ENCODE peak calls at places on chromosomes 5 and 9, in eight cellular contexts. One of them, this sample, is unnamed.

GRCh38 chr5:15618938-15619337 is 119.0 kb downstream of the FBXL7 start:
- DNase-seq in endodermal cell: no peak
- DNase-seq in GM06990: no peak
- DNase-seq in tibial artery: no peak
- DNase-seq in T1000: no peak
- DNase-seq in central memory CD4-positive, alpha-beta T cell: no peak
- DNase-seq in stomach: no peak
- DNase-seq in PC-3: no peak
- DNase-seq in this sample: no peak

GRCh38 chr9:120391691-120392090 is 188.3 kb downstream of the CDK5RAP2 start:
- DNase-seq in endodermal cell: peak; percentile 20
- DNase-seq in GM06990: no peak
- DNase-seq in tibial artery: no peak
- DNase-seq in T1000: no peak
- DNase-seq in central memory CD4-positive, alpha-beta T cell: no peak
- DNase-seq in stomach: no peak
- DNase-seq in PC-3: no peak
- DNase-seq in this sample: no peak

GRCh38 chr9:107789001-107789710 is 299.6 kb upstream of the KLF4 start:
- DNase-seq in endodermal cell: no peak
- DNase-seq in GM06990: no peak
- DNase-seq in tibial artery: no peak
- DNase-seq in T1000: no peak
- DNase-seq in central memory CD4-positive, alpha-beta T cell: no peak
- DNase-seq in stomach: no peak
- DNase-seq in PC-3: no peak
- DNase-seq in this sample: no peak

GRCh38 chr9:118578467-118578866 is 790.8 kb downstream of the BRINP1 start:
- DNase-seq in endodermal cell: no peak
- DNase-seq in GM06990: no peak
- DNase-seq in tibial artery: no peak
- DNase-seq in T1000: no peak
- DNase-seq in central memory CD4-positive, alpha-beta T cell: no peak
- DNase-seq in stomach: no peak
- DNase-seq in PC-3: peak; percentile 1
- DNase-seq in this sample: no peak

GRCh38 chr9:126363847-126364671 is 37.4 kb downstream of the MVB12B start:
- DNase-seq in endodermal cell: no peak
- DNase-seq in GM06990: no peak
- DNase-seq in tibial artery: no peak
- DNase-seq in T1000: no peak
- DNase-seq in central memory CD4-positive, alpha-beta T cell: no peak
- DNase-seq in stomach: no peak
- DNase-seq in PC-3: peak; percentile 95
- DNase-seq in this sample: no peak

GRCh38 chr9:97508852-97509251 is 7.4 kb downstream of the TMOD1 start:
- DNase-seq in endodermal cell: no peak
- DNase-seq in GM06990: no peak
- DNase-seq in tibial artery: no peak
- DNase-seq in T1000: no peak
- DNase-seq in central memory CD4-positive, alpha-beta T cell: no peak
- DNase-seq in stomach: no peak
- DNase-seq in PC-3: no peak
- DNase-seq in this sample: no peak

GRCh38 chr9:32431940-32432555 is 47.6 kb downstream of the ACO1 start:
- DNase-seq in endodermal cell: peak; percentile 75
- DNase-seq in GM06990: no peak
- DNase-seq in tibial artery: no peak
- DNase-seq in T1000: no peak
- DNase-seq in central memory CD4-positive, alpha-beta T cell: peak; percentile 13
- DNase-seq in stomach: peak; percentile 61
- DNase-seq in PC-3: peak; percentile 36
- DNase-seq in this sample: no peak

GRCh38 chr5:137753227-137753985 is 757 bp downstream of the HNRNPA0 start:
- DNase-seq in endodermal cell: peak; percentile 74
- DNase-seq in GM06990: no peak
- DNase-seq in tibial artery: peak; percentile 85
- DNase-seq in T1000: no peak
- DNase-seq in central memory CD4-positive, alpha-beta T cell: peak; percentile 38
- DNase-seq in stomach: peak; percentile 49
- DNase-seq in PC-3: no peak
- DNase-seq in this sample: peak; percentile 37

GRCh38 chr5:40437452-40437861 is 242.3 kb upstream of the PTGER4 start:
- DNase-seq in endodermal cell: no peak
- DNase-seq in GM06990: peak; percentile 12
- DNase-seq in tibial artery: no peak
- DNase-seq in T1000: peak; percentile 22
- DNase-seq in central memory CD4-positive, alpha-beta T cell: no peak
- DNase-seq in stomach: no peak
- DNase-seq in PC-3: peak; percentile 92
- DNase-seq in this sample: peak; percentile 57

GRCh38 chr5:87125796-87126195 is 141.9 kb upstream of the RASA1 start:
- DNase-seq in endodermal cell: no peak
- DNase-seq in GM06990: no peak
- DNase-seq in tibial artery: no peak
- DNase-seq in T1000: no peak
- DNase-seq in central memory CD4-positive, alpha-beta T cell: no peak
- DNase-seq in stomach: no peak
- DNase-seq in PC-3: no peak
- DNase-seq in this sample: no peak

GRCh38 chr9:136697146-136697820 is 10.0 kb upstream of the AGPAT2 start:
- DNase-seq in endodermal cell: no peak
- DNase-seq in GM06990: no peak
- DNase-seq in tibial artery: no peak
- DNase-seq in T1000: no peak
- DNase-seq in central memory CD4-positive, alpha-beta T cell: no peak
- DNase-seq in stomach: no peak
- DNase-seq in PC-3: no peak
- DNase-seq in this sample: no peak

GRCh38 chr5:137649228-137649890 is 86.5 kb downstream of the KLHL3 start:
- DNase-seq in endodermal cell: no peak
- DNase-seq in GM06990: no peak
- DNase-seq in tibial artery: no peak
- DNase-seq in T1000: no peak
- DNase-seq in central memory CD4-positive, alpha-beta T cell: no peak
- DNase-seq in stomach: no peak
- DNase-seq in PC-3: no peak
- DNase-seq in this sample: no peak

GRCh38 chr9:127336086-127336485 is 60.9 kb upstream of the SLC2A8 start:
- DNase-seq in endodermal cell: no peak
- DNase-seq in GM06990: no peak
- DNase-seq in tibial artery: no peak
- DNase-seq in T1000: no peak
- DNase-seq in central memory CD4-positive, alpha-beta T cell: no peak
- DNase-seq in stomach: no peak
- DNase-seq in PC-3: peak; percentile 2
- DNase-seq in this sample: no peak

GRCh38 chr9:133252301-133252776 is 22.7 kb downstream of the ABO start:
- DNase-seq in endodermal cell: no peak
- DNase-seq in GM06990: no peak
- DNase-seq in tibial artery: no peak
- DNase-seq in T1000: no peak
- DNase-seq in central memory CD4-positive, alpha-beta T cell: no peak
- DNase-seq in stomach: peak; percentile 73
- DNase-seq in PC-3: peak; percentile 59
- DNase-seq in this sample: no peak

GRCh38 chr5:82549263-82549662 is 271.1 kb upstream of the RPS23 start:
- DNase-seq in endodermal cell: no peak
- DNase-seq in GM06990: no peak
- DNase-seq in tibial artery: no peak
- DNase-seq in T1000: no peak
- DNase-seq in central memory CD4-positive, alpha-beta T cell: no peak
- DNase-seq in stomach: no peak
- DNase-seq in PC-3: peak; percentile 51
- DNase-seq in this sample: no peak

GRCh38 chr5:137264573-137264972 is 234.6 kb downstream of the SPOCK1 start:
- DNase-seq in endodermal cell: no peak
- DNase-seq in GM06990: no peak
- DNase-seq in tibial artery: no peak
- DNase-seq in T1000: no peak
- DNase-seq in central memory CD4-positive, alpha-beta T cell: no peak
- DNase-seq in stomach: no peak
- DNase-seq in PC-3: no peak
- DNase-seq in this sample: no peak

GRCh38 chr9:116857321-116857720 is 170.2 kb downstream of the TRIM32 start:
- DNase-seq in endodermal cell: no peak
- DNase-seq in GM06990: no peak
- DNase-seq in tibial artery: no peak
- DNase-seq in T1000: no peak
- DNase-seq in central memory CD4-positive, alpha-beta T cell: no peak
- DNase-seq in stomach: no peak
- DNase-seq in PC-3: no peak
- DNase-seq in this sample: no peak

GRCh38 chr9:5938449-5938848 is 47.8 kb downstream of the MLANA start:
- DNase-seq in endodermal cell: no peak
- DNase-seq in GM06990: no peak
- DNase-seq in tibial artery: no peak
- DNase-seq in T1000: no peak
- DNase-seq in central memory CD4-positive, alpha-beta T cell: no peak
- DNase-seq in stomach: no peak
- DNase-seq in PC-3: no peak
- DNase-seq in this sample: no peak

GRCh38 chr9:76624381-76625048 is 139.7 kb upstream of the PCA3 start:
- DNase-seq in endodermal cell: no peak
- DNase-seq in GM06990: peak; percentile 44
- DNase-seq in tibial artery: no peak
- DNase-seq in T1000: no peak
- DNase-seq in central memory CD4-positive, alpha-beta T cell: no peak
- DNase-seq in stomach: no peak
- DNase-seq in PC-3: no peak
- DNase-seq in this sample: no peak

GRCh38 chr5:59532979-59533729 is 360.4 kb downstream of the PDE4D start:
- DNase-seq in endodermal cell: no peak
- DNase-seq in GM06990: no peak
- DNase-seq in tibial artery: no peak
- DNase-seq in T1000: no peak
- DNase-seq in central memory CD4-positive, alpha-beta T cell: no peak
- DNase-seq in stomach: no peak
- DNase-seq in PC-3: no peak
- DNase-seq in this sample: no peak

GRCh38 chr5:58042933-58043606 is 416.8 kb downstream of the PLK2 start:
- DNase-seq in endodermal cell: peak; percentile 59
- DNase-seq in GM06990: no peak
- DNase-seq in tibial artery: no peak
- DNase-seq in T1000: no peak
- DNase-seq in central memory CD4-positive, alpha-beta T cell: no peak
- DNase-seq in stomach: no peak
- DNase-seq in PC-3: no peak
- DNase-seq in this sample: no peak

GRCh38 chr5:54278031-54278830 is 32.1 kb downstream of the ARL15 start:
- DNase-seq in endodermal cell: no peak
- DNase-seq in GM06990: no peak
- DNase-seq in tibial artery: no peak
- DNase-seq in T1000: no peak
- DNase-seq in central memory CD4-positive, alpha-beta T cell: no peak
- DNase-seq in stomach: no peak
- DNase-seq in PC-3: no peak
- DNase-seq in this sample: no peak

GRCh38 chr5:178330791-178331404 is 98.3 kb upstream of the PHYKPL start:
- DNase-seq in endodermal cell: no peak
- DNase-seq in GM06990: no peak
- DNase-seq in tibial artery: no peak
- DNase-seq in T1000: no peak
- DNase-seq in central memory CD4-positive, alpha-beta T cell: no peak
- DNase-seq in stomach: no peak
- DNase-seq in PC-3: peak; percentile 15
- DNase-seq in this sample: no peak

GRCh38 chr5:73030995-73031394 is 75.2 kb downstream of the FCHO2 start:
- DNase-seq in endodermal cell: peak; percentile 72
- DNase-seq in GM06990: no peak
- DNase-seq in tibial artery: no peak
- DNase-seq in T1000: peak; percentile 15
- DNase-seq in central memory CD4-positive, alpha-beta T cell: no peak
- DNase-seq in stomach: no peak
- DNase-seq in PC-3: peak; percentile 75
- DNase-seq in this sample: no peak

GRCh38 chr9:37559125-37559524 is 17.1 kb downstream of the FBXO10 start:
- DNase-seq in endodermal cell: no peak
- DNase-seq in GM06990: no peak
- DNase-seq in tibial artery: no peak
- DNase-seq in T1000: no peak
- DNase-seq in central memory CD4-positive, alpha-beta T cell: no peak
- DNase-seq in stomach: no peak
- DNase-seq in PC-3: no peak
- DNase-seq in this sample: no peak

GRCh38 chr5:72366324-72366976 is 46.3 kb downstream of the PTCD2 start:
- DNase-seq in endodermal cell: peak; percentile 79
- DNase-seq in GM06990: no peak
- DNase-seq in tibial artery: peak; percentile 76
- DNase-seq in T1000: peak; percentile 31
- DNase-seq in central memory CD4-positive, alpha-beta T cell: no peak
- DNase-seq in stomach: peak; percentile 72
- DNase-seq in PC-3: peak; percentile 78
- DNase-seq in this sample: peak; percentile 28

GRCh38 chr9:131418143-131419028 is 24.5 kb downstream of the PRRC2B start:
- DNase-seq in endodermal cell: no peak
- DNase-seq in GM06990: no peak
- DNase-seq in tibial artery: no peak
- DNase-seq in T1000: no peak
- DNase-seq in central memory CD4-positive, alpha-beta T cell: no peak
- DNase-seq in stomach: peak; percentile 70
- DNase-seq in PC-3: no peak
- DNase-seq in this sample: no peak

GRCh38 chr5:122965111-122965510 is 71.4 kb downstream of the PPIC start:
- DNase-seq in endodermal cell: no peak
- DNase-seq in GM06990: no peak
- DNase-seq in tibial artery: no peak
- DNase-seq in T1000: no peak
- DNase-seq in central memory CD4-positive, alpha-beta T cell: no peak
- DNase-seq in stomach: no peak
- DNase-seq in PC-3: no peak
- DNase-seq in this sample: no peak

GRCh38 chr9:110555971-110556370 is 23.6 kb downstream of the SVEP1 start:
- DNase-seq in endodermal cell: no peak
- DNase-seq in GM06990: no peak
- DNase-seq in tibial artery: peak; percentile 76
- DNase-seq in T1000: no peak
- DNase-seq in central memory CD4-positive, alpha-beta T cell: no peak
- DNase-seq in stomach: peak; percentile 28
- DNase-seq in PC-3: no peak
- DNase-seq in this sample: no peak

GRCh38 chr5:38796000-38796738 is 49.6 kb upstream of the OSMR start:
- DNase-seq in endodermal cell: no peak
- DNase-seq in GM06990: no peak
- DNase-seq in tibial artery: peak; percentile 90
- DNase-seq in T1000: no peak
- DNase-seq in central memory CD4-positive, alpha-beta T cell: no peak
- DNase-seq in stomach: no peak
- DNase-seq in PC-3: peak; percentile 17
- DNase-seq in this sample: no peak

GRCh38 chr5:131147258-131147657 is 17.8 kb downstream of the HINT1 start:
- DNase-seq in endodermal cell: no peak
- DNase-seq in GM06990: no peak
- DNase-seq in tibial artery: no peak
- DNase-seq in T1000: no peak
- DNase-seq in central memory CD4-positive, alpha-beta T cell: no peak
- DNase-seq in stomach: no peak
- DNase-seq in PC-3: no peak
- DNase-seq in this sample: no peak

GRCh38 chr9:113966394-113966793 is 90.3 kb downstream of the ZNF618 start:
- DNase-seq in endodermal cell: no peak
- DNase-seq in GM06990: no peak
- DNase-seq in tibial artery: no peak
- DNase-seq in T1000: no peak
- DNase-seq in central memory CD4-positive, alpha-beta T cell: no peak
- DNase-seq in stomach: peak; percentile 83
- DNase-seq in PC-3: no peak
- DNase-seq in this sample: no peak

GRCh38 chr5:107067391-107067790 is 603.3 kb downstream of the EFNA5 start:
- DNase-seq in endodermal cell: peak; percentile 65
- DNase-seq in GM06990: no peak
- DNase-seq in tibial artery: no peak
- DNase-seq in T1000: no peak
- DNase-seq in central memory CD4-positive, alpha-beta T cell: no peak
- DNase-seq in stomach: no peak
- DNase-seq in PC-3: no peak
- DNase-seq in this sample: no peak

GRCh38 chr9:37253377-37253937 is 133.1 kb downstream of the ZCCHC7 start:
- DNase-seq in endodermal cell: no peak
- DNase-seq in GM06990: no peak
- DNase-seq in tibial artery: no peak
- DNase-seq in T1000: no peak
- DNase-seq in central memory CD4-positive, alpha-beta T cell: no peak
- DNase-seq in stomach: no peak
- DNase-seq in PC-3: no peak
- DNase-seq in this sample: no peak